ENCODE peak calls at places on chromosomes 5 and 9, in nine cellular contexts. One of them, this sample, is unnamed.
A peak's percentile ranks its signal among the peaks of the same experiment; 100 is the strongest.

GRCh38 chr5:143135832-143136551 is 267.5 kb downstream of the NR3C1 start:
- DNase-seq in ovary: no peak
- DNase-seq in Peyer's patch: no peak
- DNase-seq in spleen: no peak
- DNase-seq in breast epithelium: no peak
- DNase-seq in H1: no peak
- DNase-seq in fibroblast of lung: peak; percentile 59
- DNase-seq in AG04450: no peak
- DNase-seq in RWPE2: no peak
- DNase-seq in this sample: no peak

GRCh38 chr9:109329274-109330258 is 8.7 kb upstream of the EPB41L4B start:
- DNase-seq in ovary: peak; percentile 80
- DNase-seq in Peyer's patch: no peak
- DNase-seq in spleen: no peak
- DNase-seq in breast epithelium: peak; percentile 81
- DNase-seq in H1: no peak
- DNase-seq in fibroblast of lung: peak; percentile 83
- DNase-seq in AG04450: no peak
- DNase-seq in RWPE2: peak; percentile 89
- DNase-seq in this sample: no peak

GRCh38 chr9:124110307-124110915 is 98.8 kb downstream of the LHX2 start:
- DNase-seq in ovary: peak; percentile 52
- DNase-seq in Peyer's patch: peak; percentile 17
- DNase-seq in spleen: no peak
- DNase-seq in breast epithelium: peak; percentile 61
- DNase-seq in H1: no peak
- DNase-seq in fibroblast of lung: peak; percentile 58
- DNase-seq in AG04450: peak; percentile 15
- DNase-seq in RWPE2: no peak
- DNase-seq in this sample: no peak

GRCh38 chr9:297104-297794 is 82.6 kb downstream of the DOCK8 start:
- DNase-seq in ovary: no peak
- DNase-seq in Peyer's patch: peak; percentile 30
- DNase-seq in spleen: peak; percentile 82
- DNase-seq in breast epithelium: peak; percentile 63
- DNase-seq in H1: no peak
- DNase-seq in fibroblast of lung: no peak
- DNase-seq in AG04450: no peak
- DNase-seq in RWPE2: no peak
- DNase-seq in this sample: no peak

GRCh38 chr5:130277522-130277921 is 373.3 kb downstream of the CHSY3 start:
- DNase-seq in ovary: no peak
- DNase-seq in Peyer's patch: no peak
- DNase-seq in spleen: peak; percentile 44
- DNase-seq in breast epithelium: no peak
- DNase-seq in H1: no peak
- DNase-seq in fibroblast of lung: no peak
- DNase-seq in AG04450: no peak
- DNase-seq in RWPE2: no peak
- DNase-seq in this sample: no peak

GRCh38 chr5:93305984-93306383 is 275.0 kb downstream of the NR2F1-AS1 start:
- DNase-seq in ovary: no peak
- DNase-seq in Peyer's patch: no peak
- DNase-seq in spleen: no peak
- DNase-seq in breast epithelium: no peak
- DNase-seq in H1: no peak
- DNase-seq in fibroblast of lung: no peak
- DNase-seq in AG04450: no peak
- DNase-seq in RWPE2: no peak
- DNase-seq in this sample: no peak

GRCh38 chr5:159104058-159104651 is 4.4 kb upstream of the EBF1 start:
- DNase-seq in ovary: peak; percentile 62
- DNase-seq in Peyer's patch: no peak
- DNase-seq in spleen: peak; percentile 76
- DNase-seq in breast epithelium: no peak
- DNase-seq in H1: no peak
- DNase-seq in fibroblast of lung: no peak
- DNase-seq in AG04450: no peak
- DNase-seq in RWPE2: no peak
- DNase-seq in this sample: no peak

GRCh38 chr9:120780367-120780766 is 12.8 kb downstream of the FBXW2 start:
- DNase-seq in ovary: no peak
- DNase-seq in Peyer's patch: no peak
- DNase-seq in spleen: no peak
- DNase-seq in breast epithelium: no peak
- DNase-seq in H1: no peak
- DNase-seq in fibroblast of lung: no peak
- DNase-seq in AG04450: no peak
- DNase-seq in RWPE2: no peak
- DNase-seq in this sample: no peak

GRCh38 chr5:69360442-69360841 is 8.9 kb downstream of the AK6 start:
- DNase-seq in ovary: no peak
- DNase-seq in Peyer's patch: no peak
- DNase-seq in spleen: no peak
- DNase-seq in breast epithelium: no peak
- DNase-seq in H1: no peak
- DNase-seq in fibroblast of lung: no peak
- DNase-seq in AG04450: no peak
- DNase-seq in RWPE2: no peak
- DNase-seq in this sample: no peak

GRCh38 chr5:69368458-69369368 is 607 bp downstream of the AK6 start:
- DNase-seq in ovary: no peak
- DNase-seq in Peyer's patch: no peak
- DNase-seq in spleen: no peak
- DNase-seq in breast epithelium: no peak
- DNase-seq in H1: no peak
- DNase-seq in fibroblast of lung: peak; percentile 59
- DNase-seq in AG04450: peak; percentile 0
- DNase-seq in RWPE2: no peak
- DNase-seq in this sample: no peak

GRCh38 chr5:69364850-69365249 is 4.5 kb downstream of the AK6 start:
- DNase-seq in ovary: no peak
- DNase-seq in Peyer's patch: no peak
- DNase-seq in spleen: no peak
- DNase-seq in breast epithelium: no peak
- DNase-seq in H1: no peak
- DNase-seq in fibroblast of lung: no peak
- DNase-seq in AG04450: no peak
- DNase-seq in RWPE2: no peak
- DNase-seq in this sample: no peak

GRCh38 chr5:69367697-69368279 is 1.5 kb downstream of the AK6 start:
- DNase-seq in ovary: no peak
- DNase-seq in Peyer's patch: no peak
- DNase-seq in spleen: no peak
- DNase-seq in breast epithelium: no peak
- DNase-seq in H1: no peak
- DNase-seq in fibroblast of lung: no peak
- DNase-seq in AG04450: no peak
- DNase-seq in RWPE2: no peak
- DNase-seq in this sample: no peak

DNA sequence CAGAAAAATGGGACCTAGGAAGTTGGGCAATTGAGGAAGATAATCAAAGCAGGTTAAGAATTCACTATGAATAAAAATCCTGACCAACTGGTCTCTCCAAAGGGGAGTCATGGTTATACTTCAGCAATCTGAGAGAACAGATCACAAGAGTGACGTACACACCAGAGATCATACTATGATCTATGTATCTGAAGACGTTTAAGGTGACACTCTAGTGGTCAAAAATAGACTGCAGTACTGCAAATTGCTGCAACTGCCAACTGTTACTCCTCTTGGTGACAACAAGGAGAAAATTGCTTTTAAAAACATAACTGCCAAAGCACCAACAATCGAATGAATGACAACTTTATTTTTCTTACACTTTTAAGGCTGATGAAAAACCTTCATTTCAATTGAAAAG is 4.9 kb downstream of the AK6 start:
- DNase-seq in ovary: no peak
- DNase-seq in Peyer's patch: no peak
- DNase-seq in spleen: no peak
- DNase-seq in breast epithelium: no peak
- DNase-seq in H1: no peak
- DNase-seq in fibroblast of lung: no peak
- DNase-seq in AG04450: no peak
- DNase-seq in RWPE2: no peak
- DNase-seq in this sample: no peak
- TF ChIP-seq CTCF in ovary: no peak
- TF ChIP-seq CTCF in Peyer's patch: peak; percentile 47
- TF ChIP-seq CTCF in spleen: no peak
- TF ChIP-seq CTCF in breast epithelium: peak; percentile 43
- TF ChIP-seq CTCF in H1: no peak
- TF ChIP-seq CTCF in fibroblast of lung: peak; percentile 34
- TF ChIP-seq CTCF in AG04450: peak; percentile 45
- TF ChIP-seq CTCF in RWPE2: peak; percentile 31
- TF ChIP-seq CTCF in this sample: no peak

GRCh38 chr9:129989362-129989708 is 53.7 kb downstream of the FNBP1 start:
- DNase-seq in ovary: no peak
- DNase-seq in Peyer's patch: no peak
- DNase-seq in spleen: no peak
- DNase-seq in breast epithelium: no peak
- DNase-seq in H1: no peak
- DNase-seq in fibroblast of lung: no peak
- DNase-seq in AG04450: no peak
- DNase-seq in RWPE2: no peak
- DNase-seq in this sample: no peak
- H3K27ac ChIP-seq in ovary: no peak overlapping the region
- H3K27ac ChIP-seq in Peyer's patch: peak overlapping the region; percentile 14
- H3K27ac ChIP-seq in spleen: peak overlapping the region; percentile 88
- H3K27ac ChIP-seq in breast epithelium: no peak overlapping the region
- H3K27ac ChIP-seq in H1: no peak overlapping the region
- H3K27ac ChIP-seq in fibroblast of lung: no peak overlapping the region
- H3K27ac ChIP-seq in AG04450: no peak overlapping the region
- H3K27ac ChIP-seq in RWPE2: no peak overlapping the region
- H3K27ac ChIP-seq in this sample: no peak overlapping the region

DNA sequence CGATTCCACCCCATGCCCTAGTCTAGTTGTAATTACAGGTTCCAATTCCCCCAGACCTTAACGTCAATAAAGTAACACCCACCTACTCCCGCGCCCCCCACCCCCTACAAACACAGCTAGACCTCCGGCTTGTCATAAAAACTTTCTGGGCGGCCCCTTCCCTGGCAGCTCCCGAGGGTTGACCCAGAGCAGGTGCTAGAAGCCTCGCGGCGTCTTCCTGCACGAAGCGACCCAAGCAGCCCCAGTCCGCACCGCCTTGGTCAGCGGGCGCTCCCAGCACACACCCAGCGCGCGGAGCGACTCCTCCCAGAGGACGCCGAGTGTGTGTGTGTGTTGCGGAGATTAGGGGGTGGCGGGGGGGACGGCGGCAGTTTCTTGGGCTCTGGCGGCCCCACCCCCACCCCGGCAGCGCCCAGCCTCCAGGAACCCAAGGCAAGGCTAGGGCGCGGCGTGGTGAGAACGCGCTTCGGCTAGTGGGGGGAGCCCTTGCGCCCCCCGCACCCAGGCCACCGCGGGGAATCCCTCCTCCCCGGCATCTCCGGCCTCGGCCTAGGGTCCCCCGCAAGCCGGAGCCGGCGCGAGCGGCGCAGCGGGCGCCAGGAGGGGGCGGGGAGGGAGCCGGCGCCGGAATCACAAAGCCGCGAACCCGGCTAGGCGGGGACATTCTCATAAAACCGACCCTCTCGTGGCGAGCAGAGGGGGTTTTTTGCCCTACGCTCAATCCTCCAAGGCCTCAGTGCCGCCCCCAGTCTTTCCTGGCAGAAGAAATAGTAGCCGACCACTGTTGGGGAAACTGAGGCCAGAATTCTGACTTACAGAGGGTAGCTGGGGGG is 2.2 kb downstream of the PCDH1 start:
- DNase-seq in ovary: no peak
- DNase-seq in Peyer's patch: no peak
- DNase-seq in spleen: peak; percentile 76
- DNase-seq in breast epithelium: peak; percentile 81
- DNase-seq in H1: no peak
- DNase-seq in fibroblast of lung: no peak
- DNase-seq in AG04450: no peak
- DNase-seq in RWPE2: no peak
- DNase-seq in this sample: no peak
- H3K4me3 ChIP-seq in ovary: peak overlapping the region; percentile 43
- H3K4me3 ChIP-seq in Peyer's patch: peak overlapping the region; percentile 50
- H3K4me3 ChIP-seq in spleen: peak overlapping the region; percentile 48
- H3K4me3 ChIP-seq in breast epithelium: peak overlapping the region; percentile 91
- H3K4me3 ChIP-seq in H1: peak overlapping the region; percentile 94
- H3K4me3 ChIP-seq in fibroblast of lung: no peak overlapping the region
- H3K4me3 ChIP-seq in AG04450: no peak overlapping the region
- H3K4me3 ChIP-seq in RWPE2: peak overlapping the region; percentile 75
- H3K4me3 ChIP-seq in this sample: peak overlapping the region; percentile 79

DNA sequence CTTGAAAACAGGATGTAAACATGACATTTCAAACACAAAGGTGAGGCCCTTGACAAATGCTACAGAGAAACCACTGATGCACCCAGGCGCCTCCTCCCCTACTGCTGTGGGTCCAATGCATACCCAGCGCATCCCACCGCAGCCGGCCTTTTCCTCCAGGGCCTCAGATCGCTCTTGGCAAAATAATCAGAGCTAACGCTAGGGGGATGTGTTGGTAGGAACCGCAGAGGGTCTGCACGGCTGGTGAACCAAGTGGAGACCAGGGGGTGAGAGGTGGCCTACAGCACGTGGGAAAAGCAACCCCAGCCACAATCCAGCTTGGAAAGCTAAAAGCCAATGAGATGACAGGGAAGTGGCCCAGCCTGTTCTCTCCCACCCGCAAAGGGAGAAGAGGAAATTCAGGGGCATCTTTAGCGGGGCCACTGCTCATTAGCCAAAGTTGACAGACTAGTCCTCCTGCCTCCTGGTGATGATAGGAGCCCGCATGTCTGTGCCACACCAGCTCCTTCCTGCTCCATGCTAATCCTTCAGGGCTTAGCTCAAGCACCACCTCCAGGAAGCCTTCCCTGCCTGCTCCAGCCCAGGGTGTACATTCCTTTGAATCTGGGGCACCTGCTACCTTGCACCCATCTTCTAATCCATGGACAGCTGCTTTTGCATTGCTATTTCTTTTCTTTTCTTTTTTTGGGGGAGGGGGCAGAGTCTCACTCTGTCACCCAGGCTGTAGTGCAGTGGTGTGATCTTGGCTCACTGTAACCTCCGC is 5.8 kb downstream of the FAM163B start:
- DNase-seq in ovary: no peak
- DNase-seq in Peyer's patch: no peak
- DNase-seq in spleen: no peak
- DNase-seq in breast epithelium: no peak
- DNase-seq in H1: no peak
- DNase-seq in fibroblast of lung: no peak
- DNase-seq in AG04450: no peak
- DNase-seq in RWPE2: no peak
- DNase-seq in this sample: no peak
- TF ChIP-seq CTCF in ovary: no peak
- TF ChIP-seq CTCF in Peyer's patch: no peak
- TF ChIP-seq CTCF in spleen: no peak
- TF ChIP-seq CTCF in breast epithelium: no peak
- TF ChIP-seq CTCF in H1: peak; percentile 32
- TF ChIP-seq CTCF in fibroblast of lung: no peak
- TF ChIP-seq CTCF in AG04450: no peak
- TF ChIP-seq CTCF in RWPE2: no peak
- TF ChIP-seq CTCF in this sample: no peak

This sample was measured in coronary artery.